ENCODE peak calls at places on chromosomes 12 and 14, in four cellular contexts. S is endothelial cell, D is fibroblast of pulmonary artery, F is lower lobe of right lung. X is an unnamed sample.

GRCh38 chr12:131536337-131536736 is 174.6 kb upstream of the SFSWAP start:
- DNase-seq in S (no peak), F (no peak), D (no peak), X (no peak)

GRCh38 chr12:9331218-9331626 is 123.0 kb upstream of the PZP start:
- DNase-seq in D (peak), F (peak), S (peak), X (no peak)

GRCh38 chr14:79825046-79825521 is 386.2 kb downstream of the DIO2 start:
- DNase-seq in S (no peak), D (peak), F (no peak), X (no peak)

GRCh38 chr14:24670594-24670993 is 36.6 kb upstream of the GZMB start:
- DNase-seq in F (no peak), D (no peak), S (no peak), X (no peak)

GRCh38 chr14:52332269-52332668 is 18.2 kb downstream of the PTGER2 start:
- DNase-seq in F (no peak), S (no peak), D (no peak), X (no peak)

GRCh38 chr14:62645649-62646048 is 399.6 kb downstream of the KCNH5 start:
- DNase-seq in D (no peak), F (no peak), S (no peak), X (peak)

GRCh38 chr14:66104486-66104885 is 381.7 kb upstream of the CCDC196 start:
- DNase-seq in F (no peak), S (no peak), D (no peak), X (no peak)

GRCh38 chr12:28177461-28177860 is 12.8 kb upstream of the CCDC91 start:
- DNase-seq in D (no peak), F (no peak), S (no peak), X (no peak)

GRCh38 chr12:24839268-24839791 is 109.6 kb downstream of the BCAT1 start:
- DNase-seq in S (no peak), D (no peak), F (no peak), X (no peak)

GRCh38 chr12:60539592-60539991 is 943.8 kb downstream of the SLC16A7 start:
- DNase-seq in D (no peak), S (no peak), F (no peak), X (no peak)

GRCh38 chr12:14935031-14935430 is 3.3 kb downstream of the ERP27 start:
- DNase-seq in D (no peak), S (no peak), F (no peak), X (no peak)

GRCh38 chr12:14937689-14938088 is 648 bp downstream of the ERP27 start:
- DNase-seq in D (no peak), S (no peak), F (no peak), X (no peak)

GRCh38 chr12:14934511-14934910 is 3.8 kb downstream of the ERP27 start:
- DNase-seq in S (no peak), D (no peak), F (no peak), X (no peak)

GRCh38 chr12:14937014-14937413 is 1.3 kb downstream of the ERP27 start:
- DNase-seq in D (peak), S (no peak), F (no peak), X (no peak)

DNA sequence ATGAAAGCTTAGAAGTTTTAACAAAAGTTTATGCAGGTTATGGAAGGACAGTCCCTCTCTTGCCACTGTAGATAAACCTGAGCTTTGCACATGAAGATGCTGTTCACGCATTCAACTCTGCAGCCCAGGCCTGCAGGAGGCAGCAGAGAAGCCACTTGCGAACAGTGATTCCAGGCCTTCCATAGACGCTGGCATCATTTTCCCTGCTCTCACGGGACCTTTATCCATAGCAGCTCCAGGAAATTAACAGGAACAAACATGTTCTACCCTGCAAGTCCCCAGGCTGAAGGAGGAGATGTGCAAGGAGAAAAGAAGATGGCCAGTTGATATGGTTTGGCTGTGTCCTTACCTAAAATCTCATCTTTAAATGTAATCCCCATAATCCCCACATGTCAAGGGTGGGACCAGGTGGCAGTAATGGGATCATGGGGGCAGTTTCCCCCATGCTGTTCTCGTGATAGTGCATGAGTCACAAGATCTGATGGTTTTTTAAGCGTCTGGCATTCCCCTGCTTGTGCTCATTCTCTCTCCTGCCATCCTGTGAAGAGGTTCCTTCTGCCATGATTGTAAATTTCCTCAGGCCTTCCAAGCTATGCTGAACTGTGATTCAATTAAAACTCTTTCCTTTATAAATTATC is 2.0 kb downstream of the ERP27 start:
- DNase-seq in D (no peak), S (peak), F (no peak), X (peak)
- TF ChIP-seq CTCF in D (peak), S (no peak), F (peak), X (peak)

DNA sequence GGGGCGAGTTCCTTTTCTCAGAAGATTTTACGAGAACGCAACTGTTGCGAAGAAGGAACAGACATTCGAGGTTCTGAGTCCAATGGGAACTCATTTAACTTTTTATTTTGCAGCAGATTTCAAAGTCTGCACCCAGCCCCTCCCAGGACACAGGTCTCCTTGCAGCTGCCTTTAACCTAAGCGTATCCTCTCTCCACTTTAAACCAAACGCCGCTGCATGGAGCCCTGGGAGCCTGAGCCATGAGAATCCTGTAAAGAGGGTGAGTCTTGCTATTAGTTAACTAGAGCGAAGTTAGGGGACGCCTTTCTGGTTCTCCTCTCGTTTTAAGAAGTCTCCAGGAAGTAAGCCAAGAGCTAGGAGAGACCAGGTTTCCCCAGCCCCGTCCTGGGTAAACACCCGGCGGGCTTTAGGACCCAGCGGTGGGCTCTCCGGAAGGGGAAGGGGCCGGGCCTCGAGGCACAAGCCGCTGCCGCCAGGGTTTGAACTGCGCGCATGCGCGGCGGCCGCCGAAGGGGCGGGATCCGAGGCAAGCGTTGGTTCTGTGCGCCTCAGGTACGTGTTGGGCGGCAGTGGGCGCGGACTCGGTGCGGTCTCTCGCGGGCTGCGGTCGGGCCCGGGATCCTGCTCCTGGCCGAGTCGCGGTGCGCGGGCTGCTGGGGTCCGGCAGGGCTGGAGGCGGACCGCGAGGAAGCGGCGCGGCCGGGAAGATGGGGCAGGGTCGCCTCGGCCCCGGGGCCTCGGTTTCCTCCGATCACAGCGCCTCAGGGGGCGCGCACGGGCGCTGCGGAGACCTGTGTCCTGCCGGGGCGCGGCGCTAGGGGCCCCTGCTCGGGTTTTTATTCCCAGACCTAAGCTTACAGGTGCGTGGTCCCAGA is at the start of gene TDP1:
- DNase-seq in S (peak), F (peak), D (peak), X (peak)
- TF ChIP-seq CTCF in S (no peak), F (no peak), D (no peak), X (peak)

GRCh38 chr12:4580165-4580773 is 18.3 kb downstream of the DYRK4 start:
- DNase-seq in S (no peak), D (no peak), F (no peak), X (no peak)

GRCh38 chr12:4584896-4585295 is 22.9 kb downstream of the DYRK4 start:
- DNase-seq in D (no peak), S (no peak), F (no peak), X (no peak)

GRCh38 chr12:4584281-4584680 is 22.3 kb downstream of the DYRK4 start:
- DNase-seq in S (no peak), D (no peak), F (no peak), X (no peak)

DNA sequence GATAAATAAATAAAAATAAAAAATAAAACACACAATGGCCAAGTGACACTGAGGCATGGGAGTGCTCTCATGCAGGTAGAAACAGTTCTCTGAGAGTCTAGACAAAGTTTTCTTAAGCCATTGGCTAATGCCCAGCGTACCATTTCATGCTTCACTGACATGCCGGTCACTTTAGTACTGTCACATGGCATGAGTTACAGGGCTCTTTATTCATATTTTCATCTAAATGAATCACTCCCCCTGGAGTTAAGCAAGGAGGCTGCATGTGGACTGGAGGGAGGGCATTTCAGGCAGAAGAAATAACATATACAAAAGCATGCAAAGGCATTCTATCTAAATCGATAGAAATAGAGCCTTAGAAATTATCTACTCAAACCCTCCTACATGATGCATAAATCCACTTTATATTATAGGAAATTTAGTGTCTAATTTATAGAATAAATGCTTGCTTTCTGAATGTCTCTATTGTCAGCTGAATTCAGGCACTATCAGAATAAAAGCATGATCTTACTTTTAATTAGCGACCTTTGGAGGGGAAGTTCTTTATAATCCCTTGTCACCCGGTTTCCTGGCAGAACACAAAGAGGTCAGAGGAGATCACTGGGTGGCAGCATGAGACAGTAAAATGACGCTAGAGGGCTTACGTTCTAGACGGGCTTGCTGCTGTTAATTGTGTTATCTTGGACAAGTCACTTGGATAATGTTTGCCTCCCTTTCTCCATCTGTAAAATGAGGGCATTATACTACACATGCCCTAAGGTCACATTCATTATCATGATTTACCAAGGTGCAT is 17.5 kb downstream of the DYRK4 start:
- DNase-seq in S (no peak), D (peak), F (no peak), X (no peak)
- TF ChIP-seq CTCF in S (no peak), D (peak), F (peak), X (peak)

GRCh38 chr14:91714805-91715204 is 17.1 kb downstream of the CATSPERB start:
- DNase-seq in S (no peak), F (no peak), D (no peak), X (no peak)
- TF ChIP-seq CTCF in S (no peak), F (no peak), D (no peak), X (peak)

GRCh38 chr12:121008347-121009098 is 7.8 kb downstream of the C12orf43 start:
- DNase-seq in S (no peak), F (no peak), D (no peak), X (no peak)
- TF ChIP-seq CTCF in S (no peak), F (no peak), D (no peak), X (no peak)

GRCh38 chr14:77212933-77213656 is 31.5 kb downstream of the TMEM63C start:
- DNase-seq in D (peak), F (peak), S (peak), X (peak)
- TF ChIP-seq CTCF in D (peak), F (peak), S (peak), X (peak)